ENCODE peak calls at places on chromosomes 5 and 9, in four cellular contexts. O is GM23248; S is transverse colon; P is activated CD4-positive, alpha-beta T cell treated with anti-CD3 and anti-CD28 coated beads, Interleukin-2, amount 50 U/mL, for 48 hours. L is an unnamed sample.

GRCh38 chr9:129319076-129319937 is 141.2 kb upstream of the IER5L start:
- DNase-seq in P (no peak), S (no peak), O (no peak), L (no peak)

GRCh38 chr5:103271570-103272289 is 13.2 kb downstream of the MACIR start:
- DNase-seq in S (no peak), P (no peak), O (no peak), L (peak)

GRCh38 chr5:138461343-138462125 is 3.7 kb upstream of the EGR1 start:
- DNase-seq in P (no peak), O (peak), S (no peak), L (peak)

GRCh38 chr9:106717686-106718085 is 145.3 kb upstream of the ZNF462 start:
- DNase-seq in S (no peak), O (peak), P (no peak), L (no peak)

GRCh38 chr9:101533334-101534187 is at the start of gene RNF20:
- DNase-seq in P (peak), O (peak), S (peak), L (peak)

GRCh38 chr5:125059255-125060050 is 313.0 kb upstream of the ZNF608 start:
- DNase-seq in O (no peak), P (no peak), S (no peak), L (no peak)

GRCh38 chr5:141528401-141528984 is 39.6 kb downstream of the PCDHGC5 start:
- DNase-seq in S (no peak), P (no peak), O (peak), L (peak)

GRCh38 chr5:40223884-40224402 is 455.8 kb upstream of the PTGER4 start:
- DNase-seq in O (peak), P (peak), S (no peak), L (peak)

GRCh38 chr5:169805527-169805934 is 168.5 kb downstream of the DOCK2 start:
- DNase-seq in O (peak), S (no peak), P (peak), L (no peak)

GRCh38 chr9:121214005-121214404 is 12.3 kb upstream of the RAB14 start:
- DNase-seq in P (no peak), O (no peak), S (no peak), L (no peak)

GRCh38 chr5:147188200-147189108 is 46.4 kb upstream of the STK32A start:
- DNase-seq in O (peak), S (peak), P (peak), L (peak)

GRCh38 chr9:134336174-134336705 is 10.0 kb downstream of the RXRA start:
- DNase-seq in O (no peak), P (no peak), S (peak), L (no peak)

GRCh38 chr5:154756871-154757646 is 1.9 kb downstream of the LARP1 start:
- DNase-seq in O (peak), P (peak), S (peak), L (peak)

GRCh38 chr5:60483046-60483445 is 216.9 kb downstream of the DEPDC1B start:
- DNase-seq in S (no peak), P (no peak), O (no peak), L (no peak)

GRCh38 chr9:137454506-137455360 is 4.4 kb downstream of the NSMF start:
- DNase-seq in S (peak), P (no peak), O (peak), L (peak)

GRCh38 chr5:172714491-172715420 is 56.2 kb downstream of the DUSP1 start:
- DNase-seq in P (peak), O (peak), S (peak), L (peak)

GRCh38 chr5:65121880-65122436 is 353.2 kb downstream of the CWC27 start:
- DNase-seq in O (peak), P (no peak), S (no peak), L (no peak)

GRCh38 chr9:123985869-123986268 is 25.7 kb upstream of the LHX2 start:
- DNase-seq in S (no peak), P (no peak), O (no peak), L (no peak)

GRCh38 chr5:96968614-96969013 is 32.7 kb downstream of the LNPEP start:
- DNase-seq in O (no peak), S (no peak), P (no peak), L (peak)

GRCh38 chr5:5089895-5090649 is 50.1 kb upstream of the ADAMTS16 start:
- DNase-seq in O (no peak), P (no peak), S (no peak), L (no peak)

GRCh38 chr5:14208071-14209021 is 65.2 kb downstream of the TRIO start:
- DNase-seq in P (no peak), O (peak), S (peak), L (peak)

GRCh38 chr5:148860599-148860998 is 34.2 kb downstream of the ADRB2 start:
- DNase-seq in S (no peak), P (no peak), O (peak), L (no peak)

GRCh38 chr5:124718376-124718775 is 28.1 kb downstream of the ZNF608 start:
- DNase-seq in S (no peak), P (no peak), O (peak), L (peak)

GRCh38 chr9:90024823-90025222 is 420.0 kb downstream of the GADD45G start:
- DNase-seq in S (no peak), O (no peak), P (no peak), L (no peak)

GRCh38 chr9:136691316-136692189 is 4.3 kb upstream of the AGPAT2 start:
- DNase-seq in S (no peak), O (no peak), P (no peak), L (no peak)

GRCh38 chr9:96161819-96162218 is 140.2 kb downstream of the HSD17B3 start:
- DNase-seq in S (no peak), O (no peak), P (no peak), L (no peak)

GRCh38 chr9:133578524-133579230 is 30.5 kb downstream of the FAM163B start:
- DNase-seq in O (no peak), S (no peak), P (no peak), L (no peak)

GRCh38 chr5:157252741-157253465 is 13.0 kb upstream of the CYFIP2 start:
- DNase-seq in S (no peak), O (peak), P (peak), L (no peak)

GRCh38 chr9:13845460-13845859 is 468.5 kb downstream of the NFIB start:
- DNase-seq in P (no peak), S (no peak), O (peak), L (peak)

GRCh38 chr9:18623201-18623600 is 149.2 kb downstream of the ADAMTSL1 start:
- DNase-seq in O (peak), P (no peak), S (no peak), L (no peak)

GRCh38 chr5:173825215-173825865 is 62.8 kb upstream of the CPEB4 start:
- DNase-seq in S (no peak), O (peak), P (no peak), L (no peak)

GRCh38 chr9:113620377-113621161 is 157.0 kb downstream of the RGS3 start:
- DNase-seq in O (peak), P (peak), S (peak), L (peak)

GRCh38 chr5:59543826-59544442 is 349.6 kb downstream of the PDE4D start:
- DNase-seq in O (no peak), P (no peak), S (peak), L (no peak)

GRCh38 chr5:31531543-31531887 is 378 bp downstream of the DROSHA start:
- DNase-seq in P (peak), S (peak), O (peak), L (peak)

GRCh38 chr5:160348080-160348479 is 22.3 kb downstream of the C1QTNF2 start:
- DNase-seq in O (no peak), S (no peak), P (no peak), L (no peak)

GRCh38 chr5:36252722-36253340 is 11.1 kb upstream of the NADK2 start:
- DNase-seq in S (no peak), O (peak), P (no peak), L (peak)

GRCh38 chr9:73348485-73348884 is 196.8 kb downstream of the ANXA1 start:
- DNase-seq in P (no peak), S (no peak), O (peak), L (peak)

GRCh38 chr5:122721127-122721526 is 53.8 kb upstream of the SNX2 start:
- DNase-seq in O (no peak), S (no peak), P (no peak), L (no peak)

L was measured in lung microvascular endothelial cell.